ENCODE peak calls at places on chromosome 11, in ten cellular contexts. V, T, S, O, D, P, B, Z, G and L are unnamed samples.

GRCh38 chr11:96736591-96736990 is 346.8 kb downstream of the JRKL start:
- DNase-seq in V (no peak), T (no peak), S (no peak), O (no peak), D (no peak), P (no peak), B (peak), Z (no peak), G (no peak), L (no peak)

GRCh38 chr11:95255523-95256165 is 24.6 kb upstream of the SESN3 start:
- DNase-seq in V (no peak), T (no peak), S (no peak), O (no peak), D (no peak), P (no peak), B (no peak), Z (no peak), G (no peak), L (no peak)

GRCh38 chr11:117459121-117459978 is 131.7 kb downstream of the CEP164 start:
- DNase-seq in V (no peak), T (no peak), S (no peak), O (no peak), D (no peak), P (no peak), B (no peak), Z (no peak), G (no peak), L (no peak)

GRCh38 chr11:118607401-118608267 is at the start of gene PHLDB1:
- DNase-seq in V (peak), T (peak), S (peak), O (peak), D (peak), P (no peak), B (no peak), Z (no peak), G (no peak), L (peak)

GRCh38 chr11:118406599-118407166 is 5.3 kb downstream of the ATP5MG start:
- DNase-seq in V (no peak), T (no peak), S (no peak), O (no peak), D (no peak), P (no peak), B (peak), Z (no peak), G (no peak), L (no peak)

GRCh38 chr11:80204021-80204420 is 763.2 kb upstream of the TENM4 start:
- DNase-seq in V (no peak), T (no peak), S (no peak), O (no peak), D (no peak), P (no peak), B (peak), Z (no peak), G (no peak), L (no peak)

GRCh38 chr11:93895106-93895862 is 44.9 kb upstream of the VSTM5 start:
- DNase-seq in V (peak), T (no peak), S (no peak), O (no peak), D (no peak), P (peak), B (peak), Z (no peak), G (no peak), L (no peak)

GRCh38 chr11:114243461-114244372 is 52.5 kb upstream of the NNMT start:
- DNase-seq in V (no peak), T (no peak), S (no peak), O (no peak), D (no peak), P (no peak), B (no peak), Z (no peak), G (peak), L (no peak)

GRCh38 chr11:71433648-71434450 is 14.3 kb downstream of the DHCR7 start:
- DNase-seq in V (no peak), T (no peak), S (no peak), O (no peak), D (peak), P (no peak), B (no peak), Z (no peak), G (no peak), L (no peak)

GRCh38 chr11:94060401-94060800 is 39.2 kb downstream of the HEPHL1 start:
- DNase-seq in V (no peak), T (no peak), S (no peak), O (no peak), D (no peak), P (no peak), B (no peak), Z (no peak), G (no peak), L (no peak)